ENCODE peak calls at places on chromosomes 2 and 18, in ten cellular contexts. S is lower lobe of right lung; K is pancreas; H is spleen; O is GM12865; Z is CD8-positive, alpha-beta T cell; D is cardiac muscle cell; P is fibroblast of pulmonary artery; Y is K562; B is adrenal gland. W is an unnamed sample.
A peak's percentile ranks its signal among the peaks of the same experiment; 100 is the strongest.

GRCh38 chr18:31671951-31672350 is 12.4 kb downstream of the B4GALT6 start:
- DNase-seq in S (no peak), K (no peak), H (no peak), O (no peak), Z (no peak), D (peak; percentile 25), P (no peak), Y (no peak), B (no peak), W (no peak)

GRCh38 chr2:18521084-18521483 is 39.4 kb downstream of the RDH14 start:
- DNase-seq in S (no peak), K (no peak), H (no peak), O (no peak), Z (no peak), D (no peak), P (no peak), Y (no peak), B (no peak), W (no peak)

GRCh38 chr18:35507623-35508022 is 9.9 kb upstream of the INO80C start:
- DNase-seq in S (no peak), K (no peak), H (no peak), O (no peak), Z (no peak), D (no peak), P (no peak), Y (no peak), B (no peak), W (no peak)

GRCh38 chr2:121860033-121860810 is 104.8 kb downstream of the TSN start:
- DNase-seq in S (no peak), K (no peak), H (no peak), O (no peak), Z (no peak), D (no peak), P (peak; percentile 63), Y (no peak), B (no peak), W (peak; percentile 78)

GRCh38 chr2:233821196-233821595 is 33.1 kb downstream of the HJURP start:
- DNase-seq in S (no peak), K (no peak), H (peak; percentile 11), O (no peak), Z (no peak), D (no peak), P (no peak), Y (no peak), B (no peak), W (no peak)

GRCh38 chr18:5969355-5970003 is 74.2 kb upstream of the TMEM200C start:
- DNase-seq in S (no peak), K (no peak), H (no peak), O (no peak), Z (no peak), D (no peak), P (no peak), Y (no peak), B (no peak), W (no peak)

GRCh38 chr2:45892236-45892701 is 240.8 kb downstream of the PRKCE start:
- DNase-seq in S (peak; percentile 67), K (no peak), H (no peak), O (no peak), Z (no peak), D (peak; percentile 32), P (peak; percentile 38), Y (no peak), B (no peak), W (no peak)

GRCh38 chr18:9380101-9380500 is 45.5 kb downstream of the TWSG1 start:
- DNase-seq in S (no peak), K (no peak), H (no peak), O (no peak), Z (no peak), D (peak; percentile 23), P (no peak), Y (no peak), B (no peak), W (no peak)

GRCh38 chr18:79629249-79629558 is 50.4 kb upstream of the CTDP1 start:
- DNase-seq in S (no peak), K (no peak), H (peak; percentile 37), O (no peak), Z (no peak), D (no peak), P (no peak), Y (no peak), B (no peak), W (no peak)

GRCh38 chr2:60414731-60415130 is 138.7 kb downstream of the BCL11A start:
- DNase-seq in S (no peak), K (no peak), H (no peak), O (no peak), Z (no peak), D (peak; percentile 64), P (peak; percentile 73), Y (no peak), B (no peak), W (peak; percentile 81)

DNA sequence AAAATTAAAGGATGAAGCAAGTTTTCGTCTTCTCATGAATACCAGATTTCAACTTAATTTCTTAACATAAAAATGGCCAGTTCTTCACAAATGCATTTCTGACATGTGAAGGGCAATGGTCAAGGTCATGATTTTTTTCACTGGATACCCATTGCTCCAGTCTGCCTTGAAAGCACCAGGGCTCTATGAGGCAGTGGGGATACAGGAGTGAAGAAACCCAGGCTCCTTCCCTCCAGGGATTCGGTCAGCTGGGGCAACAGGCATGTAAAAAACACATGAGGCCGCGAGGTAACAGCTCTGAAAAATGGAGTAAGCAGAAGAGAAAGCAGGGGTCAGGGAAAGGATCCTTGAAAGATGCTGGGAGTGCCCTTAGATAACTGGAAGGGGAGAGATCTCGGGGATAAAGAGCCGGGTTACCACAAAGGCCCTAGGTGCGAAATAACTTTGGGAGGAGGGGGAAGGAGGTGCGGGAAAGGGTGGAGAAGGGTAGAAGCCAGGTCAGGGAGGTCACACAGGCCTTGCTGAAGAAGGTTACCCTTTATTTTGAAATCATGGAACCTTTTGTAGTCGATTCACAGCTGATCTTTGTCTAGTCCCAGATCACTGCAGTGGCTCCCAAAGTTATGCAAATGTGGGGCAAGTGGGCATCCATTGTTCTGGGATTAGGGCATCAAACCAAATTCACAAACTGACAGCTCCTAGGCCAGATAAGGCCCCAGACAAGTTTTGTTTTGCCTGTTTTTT is 5.2 kb upstream of the SPRED2 start:
- DNase-seq in S (no peak), K (no peak), H (no peak), O (no peak), Z (no peak), D (no peak), P (no peak), Y (no peak), B (no peak), W (no peak)
- H3K4me3 ChIP-seq in S (no peak overlapping the region), K (no peak overlapping the region), H (no peak overlapping the region), O (no peak overlapping the region), Z (no peak overlapping the region), D (peak overlapping the region; percentile 53), P (no peak overlapping the region), Y (peak overlapping the region; percentile 65), B (no peak overlapping the region), W (no peak overlapping the region)

DNA sequence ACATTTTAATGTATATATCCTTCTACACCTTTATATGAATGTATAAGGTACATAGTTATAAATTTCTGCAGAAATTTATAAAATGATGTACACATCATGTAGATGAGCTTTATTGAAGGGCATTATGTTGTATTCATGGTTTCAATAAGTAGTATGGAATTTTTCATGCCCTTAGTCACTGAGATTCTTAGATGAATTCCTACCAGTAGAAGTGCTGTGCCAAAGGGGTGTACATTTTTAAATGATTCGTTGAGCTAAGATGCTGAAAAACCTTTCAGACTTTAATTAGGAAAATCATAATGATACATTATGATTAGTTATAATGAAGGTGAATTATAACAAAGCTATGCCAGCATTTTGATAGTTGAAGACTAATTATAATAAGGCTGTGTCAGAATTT is 115.2 kb downstream of the ZNF236 start:
- DNase-seq in S (no peak), K (no peak), H (no peak), O (no peak), Z (no peak), D (no peak), P (no peak), Y (no peak), B (no peak), W (no peak)
- TF ChIP-seq CTCF in S (no peak), K (no peak), H (no peak), O (no peak), Z (no peak), D (no peak), P (no peak), Y (no peak), B (no peak), W (no peak)

GRCh38 chr18:3455938-3456685 is 6.1 kb downstream of the TGIF1 start:
- DNase-seq in S (no peak), K (no peak), H (no peak), O (no peak), Z (no peak), D (peak; percentile 59), P (peak; percentile 55), Y (no peak), B (no peak), W (peak; percentile 51)

GRCh38 chr18:3453540-3454364 is 3.8 kb downstream of the TGIF1 start:
- DNase-seq in S (peak; percentile 51), K (peak; percentile 9), H (peak; percentile 79), O (peak; percentile 37), Z (no peak), D (peak; percentile 96), P (peak; percentile 98), Y (no peak), B (peak; percentile 28), W (peak; percentile 97)

GRCh38 chr18:3455090-3455640 is 5.2 kb downstream of the TGIF1 start:
- DNase-seq in S (no peak), K (no peak), H (no peak), O (no peak), Z (no peak), D (no peak), P (no peak), Y (no peak), B (no peak), W (no peak)

GRCh38 chr18:3452750-3453539 is 3.0 kb downstream of the TGIF1 start:
- DNase-seq in S (no peak), K (no peak), H (no peak), O (no peak), Z (no peak), D (peak; percentile 40), P (no peak), Y (no peak), B (no peak), W (peak; percentile 57)

DNA sequence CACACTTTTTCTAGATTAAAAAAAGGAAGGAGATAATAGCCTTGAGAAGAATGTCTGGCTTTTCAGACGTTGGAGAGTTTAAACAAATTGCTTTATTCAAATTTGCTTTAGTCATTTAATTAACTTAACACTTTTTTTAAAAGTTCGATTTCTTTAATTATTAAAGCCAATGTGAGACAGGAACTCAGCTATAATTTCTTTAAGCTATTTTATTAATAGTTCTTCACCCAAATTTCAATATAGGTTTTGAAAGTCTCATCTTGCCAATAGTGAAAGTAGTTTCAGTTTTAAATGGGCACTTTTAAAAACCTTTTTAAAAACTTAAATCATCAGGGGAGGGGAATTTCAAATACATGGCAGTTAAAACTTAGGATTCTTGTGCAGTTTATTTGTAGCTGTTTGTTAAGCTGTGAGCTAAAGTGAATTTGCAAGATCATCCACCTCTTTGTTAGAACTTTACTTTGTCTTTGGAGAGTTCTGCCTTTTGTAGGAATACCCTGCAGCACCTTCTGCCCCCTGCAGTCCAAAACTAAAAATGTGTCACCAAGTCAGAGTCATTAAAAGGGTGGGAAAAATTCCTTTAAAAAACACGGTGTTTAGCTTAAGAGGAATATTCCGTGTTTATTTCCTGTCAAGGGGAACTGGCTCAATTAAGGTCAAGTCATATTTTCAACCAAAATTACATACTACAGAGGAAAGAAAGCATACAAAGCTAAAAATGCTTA is 4.6 kb downstream of the TGIF1 start:
- DNase-seq in S (no peak), K (peak; percentile 24), H (no peak), O (peak; percentile 40), Z (no peak), D (peak; percentile 78), P (peak; percentile 84), Y (peak; percentile 58), B (peak; percentile 37), W (peak; percentile 62)
- H3K4me3 ChIP-seq in S (peak overlapping the region; percentile 81), K (peak overlapping the region; percentile 78), H (peak overlapping the region; percentile 80), O (peak overlapping the region; percentile 33), Z (peak overlapping the region; percentile 42), D (peak overlapping the region; percentile 97), P (peak overlapping the region; percentile 83), Y (peak overlapping the region; percentile 87), B (no peak overlapping the region), W (peak overlapping the region; percentile 87)

GRCh38 chr2:140257692-140258300 is 1477.6 kb upstream of the NXPH2 start:
- DNase-seq in S (no peak), K (no peak), H (no peak), O (no peak), Z (no peak), D (peak; percentile 52), P (peak; percentile 66), Y (no peak), B (no peak), W (peak; percentile 58)
- TF ChIP-seq CTCF in S (no peak), K (no peak), H (no peak), O (no peak), Z (no peak), D (no peak), P (no peak), Y (no peak), B (no peak), W (no peak)

W was measured in epithelial cell of esophagus.